ENCODE peak calls at places on chromosome 7, in seven cellular contexts. Y, G, D, S, T, J and W are unnamed samples. For H3K4me1, the result is how much of the 10 kb centered on the place peaks cover.

GRCh38 chr7:2713978-2714377 is 26.0 kb downstream of the AMZ1 start:
- DNase-seq in Y (no peak), G (no peak), D (no peak), S (no peak), T (no peak), J (no peak), W (no peak)

GRCh38 chr7:24778543-24779282 is 21.4 kb upstream of the GSDME start:
- DNase-seq in Y (peak), G (peak), D (peak), S (no peak), T (no peak), J (no peak), W (no peak)

GRCh38 chr7:24291271-24291670 is 7.3 kb downstream of the NPY start:
- DNase-seq in Y (no peak), G (no peak), D (no peak), S (no peak), T (no peak), J (no peak), W (no peak)

GRCh38 chr7:92647652-92648051 is 57.5 kb upstream of the FAM133B start:
- DNase-seq in Y (no peak), G (no peak), D (no peak), S (no peak), T (no peak), J (no peak), W (no peak)

GRCh38 chr7:45073843-45074737 is 14.7 kb downstream of the NACAD start:
- DNase-seq in Y (no peak), G (no peak), D (no peak), S (no peak), T (no peak), J (no peak), W (peak)

GRCh38 chr7:38630720-38631673 is at the start of gene AMPH:
- DNase-seq in Y (no peak), G (peak), D (peak), S (peak), T (peak), J (peak), W (peak)

GRCh38 chr7:28767356-28767755 is 190.8 kb downstream of the TRIL start:
- DNase-seq in Y (no peak), G (no peak), D (no peak), S (no peak), T (no peak), J (no peak), W (no peak)

GRCh38 chr7:112212516-112213036 is 6.1 kb downstream of the ZNF277 start:
- DNase-seq in Y (no peak), G (no peak), D (peak), S (no peak), T (no peak), J (no peak), W (no peak)

GRCh38 chr7:129803546-129804081 is 149.1 kb downstream of the UBE2H start:
- DNase-seq in Y (no peak), G (no peak), D (no peak), S (no peak), T (no peak), J (no peak), W (no peak)

GRCh38 chr7:4683043-4683883 is 1.2 kb downstream of the FOXK1 start:
- DNase-seq in Y (no peak), G (peak), D (no peak), S (peak), T (no peak), J (peak), W (no peak)

GRCh38 chr7:133797818-133798485 is 329.2 kb upstream of the LRGUK start:
- DNase-seq in Y (no peak), G (no peak), D (peak), S (peak), T (no peak), J (no peak), W (no peak)

GRCh38 chr7:68440870-68441269 is 1157.4 kb upstream of the AUTS2 start:
- DNase-seq in Y (no peak), G (no peak), D (peak), S (no peak), T (no peak), J (no peak), W (no peak)

GRCh38 chr7:39587393-39587792 is 21.2 kb downstream of the YAE1 start:
- DNase-seq in Y (no peak), G (no peak), D (no peak), S (peak), T (no peak), J (no peak), W (no peak)

GRCh38 chr7:34463830-34464229 is 194.2 kb upstream of the NPSR1 start:
- DNase-seq in Y (no peak), G (no peak), D (no peak), S (peak), T (no peak), J (no peak), W (no peak)

GRCh38 chr7:44935583-44935982 is 43.2 kb downstream of the MYO1G start:
- DNase-seq in Y (no peak), G (no peak), D (no peak), S (no peak), T (no peak), J (no peak), W (no peak)

GRCh38 chr7:113306302-113306701 is 187.9 kb upstream of the SMIM30 start:
- DNase-seq in Y (no peak), G (no peak), D (no peak), S (no peak), T (no peak), J (no peak), W (no peak)

GRCh38 chr7:51289608-51290370 is 26.8 kb downstream of the COBL start:
- DNase-seq in Y (peak), G (no peak), D (no peak), S (no peak), T (no peak), J (no peak), W (no peak)

GRCh38 chr7:33754933-33755928 is 150.1 kb upstream of the BMPER start:
- DNase-seq in Y (no peak), G (no peak), D (no peak), S (no peak), T (no peak), J (no peak), W (no peak)

GRCh38 chr7:3399858-3400257 is 98.8 kb downstream of the SDK1 start:
- DNase-seq in Y (no peak), G (no peak), D (peak), S (peak), T (peak), J (no peak), W (peak)

GRCh38 chr7:21910253-21910652 is 35.4 kb downstream of the CDCA7L start:
- DNase-seq in Y (no peak), G (no peak), D (no peak), S (no peak), T (no peak), J (no peak), W (no peak)

GRCh38 chr7:113394856-113395255 is 276.5 kb upstream of the SMIM30 start:
- DNase-seq in Y (no peak), G (no peak), D (no peak), S (no peak), T (no peak), J (no peak), W (no peak)

GRCh38 chr7:36208997-36209813 is 56.2 kb downstream of the EEPD1 start:
- DNase-seq in Y (no peak), G (no peak), D (no peak), S (no peak), T (no peak), J (no peak), W (no peak)

GRCh38 chr7:43450894-43451293 is 132.0 kb upstream of the STK17A start:
- DNase-seq in Y (no peak), G (no peak), D (no peak), S (no peak), T (no peak), J (no peak), W (no peak)

GRCh38 chr7:2010551-2011265 is 222.0 kb downstream of the MAD1L1 start:
- DNase-seq in Y (peak), G (peak), D (no peak), S (no peak), T (no peak), J (no peak), W (no peak)

GRCh38 chr7:67392596-67393438 is 396.2 kb downstream of the TYW1 start:
- DNase-seq in Y (no peak), G (no peak), D (no peak), S (no peak), T (no peak), J (no peak), W (no peak)

GRCh38 chr7:42978496-42978895 is 46.3 kb downstream of the MRPL32 start:
- DNase-seq in Y (no peak), G (no peak), D (peak), S (no peak), T (no peak), J (no peak), W (no peak)

GRCh38 chr7:22320416-22320815 is 36.5 kb downstream of the RAPGEF5 start:
- DNase-seq in Y (no peak), G (no peak), D (no peak), S (no peak), T (no peak), J (no peak), W (no peak)

GRCh38 chr7:112668561-112668960 is 121.6 kb downstream of the TMEM168 start:
- DNase-seq in Y (no peak), G (no peak), D (no peak), S (peak), T (no peak), J (no peak), W (no peak)

GRCh38 chr7:158581440-158582088 is 6.1 kb downstream of the PTPRN2 start:
- DNase-seq in Y (no peak), G (no peak), D (no peak), S (no peak), T (no peak), J (no peak), W (no peak)

GRCh38 chr7:87216701-87217508 is 2.6 kb downstream of the TMEM243 start:
- DNase-seq in Y (no peak), G (no peak), D (no peak), S (no peak), T (no peak), J (no peak), W (no peak)
- H3K4me1 ChIP-seq in Y (under half), G (under half), D (under half), S (under half), T (under half), J (under half), W (under half)

DNA sequence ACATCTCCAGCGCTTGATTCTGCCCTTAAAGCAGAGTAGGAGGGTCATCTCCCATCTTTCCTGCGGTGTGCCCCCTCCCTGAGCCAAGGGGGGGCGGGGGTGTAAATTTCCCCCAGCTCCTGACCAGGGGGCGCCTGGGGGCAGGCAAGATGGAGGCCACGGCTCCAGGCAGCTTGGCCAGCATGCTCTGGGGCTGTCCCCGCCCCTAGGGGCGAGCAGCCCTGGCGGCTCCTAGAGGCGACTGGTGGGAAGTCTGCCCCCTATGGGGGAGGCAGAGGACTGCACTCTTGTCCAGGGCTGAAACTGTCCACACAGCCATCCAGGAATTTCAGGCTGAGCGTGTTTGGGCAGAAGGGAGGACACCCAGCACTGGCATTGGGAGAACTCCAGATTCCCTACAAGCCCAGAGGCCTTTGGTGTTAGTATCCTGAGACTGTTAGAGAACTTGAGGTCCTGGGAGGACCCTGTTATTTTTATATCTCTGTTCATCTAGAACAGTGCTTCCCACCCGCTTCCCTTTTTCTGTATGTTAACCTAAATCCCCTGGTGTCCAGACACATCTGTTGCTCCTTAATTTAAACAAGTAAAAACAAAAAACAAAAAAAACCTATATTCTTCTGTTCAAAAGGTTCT is 4.6 kb downstream of the STRA8 start:
- DNase-seq in Y (peak), G (no peak), D (no peak), S (no peak), T (no peak), J (no peak), W (peak)
- H3K4me3 ChIP-seq in Y (no peak), G (no peak), D (no peak), S (no peak), T (no peak), J (no peak), W (no peak)

GRCh38 chr7:46156039-46156438 is 235.0 kb upstream of the IGFBP3 start:
- DNase-seq in Y (no peak), G (no peak), D (no peak), S (no peak), T (no peak), J (no peak), W (no peak)
- H3K4me1 ChIP-seq in Y (under half), G (under half), D (under half), S (under half), T (under half), J (under half), W (under half)

DNA sequence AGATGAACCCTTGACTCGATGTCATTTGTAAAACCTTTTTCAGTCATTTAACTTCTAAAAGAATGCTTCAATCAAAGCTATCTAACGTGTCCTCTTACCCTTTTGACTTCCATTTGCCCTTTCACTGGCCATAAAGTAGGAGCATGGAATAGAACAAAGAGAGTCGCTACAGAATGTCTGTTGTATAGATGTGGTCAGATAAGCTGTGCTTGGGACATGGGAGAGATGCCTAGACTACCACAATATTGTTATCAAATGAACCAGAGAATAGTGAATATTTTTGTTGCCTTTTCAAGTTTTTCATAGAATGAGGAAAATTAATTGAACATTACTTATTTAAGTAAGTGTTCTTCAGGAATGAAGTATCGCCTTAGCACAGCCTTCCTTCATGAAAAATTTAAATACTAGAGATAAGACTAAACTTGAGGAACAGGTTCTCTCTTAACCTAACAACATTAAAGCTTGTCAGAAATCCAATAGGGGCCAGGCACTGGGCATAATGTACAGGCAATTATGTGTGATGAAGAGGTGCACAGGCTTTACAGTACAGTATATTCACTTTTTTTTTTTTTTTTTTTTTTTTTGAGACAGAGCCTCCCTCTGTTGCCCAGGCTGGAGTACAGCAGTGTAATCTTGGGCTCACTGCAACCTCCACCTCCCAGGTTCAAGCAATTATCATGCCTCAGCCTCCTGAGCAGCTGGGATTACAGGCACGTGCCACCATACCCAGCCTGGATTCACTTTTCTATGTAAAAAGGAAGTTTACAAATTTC is 7.5 kb upstream of the KMT2E start:
- DNase-seq in Y (no peak), G (no peak), D (no peak), S (peak), T (no peak), J (no peak), W (no peak)
- H3K4me3 ChIP-seq in Y (no peak), G (no peak), D (no peak), S (no peak), T (no peak), J (no peak), W (no peak)